ENCODE peak calls at places on chromosomes 6 and 20, in nine cellular contexts. C, W, K, Z, G, O, S, N and D are unnamed samples.

GRCh38 chr6:32980488-32981038 is 12.2 kb downstream of the BRD2 start:
- DNase-seq in C (no peak), W (no peak), K (no peak), Z (no peak), G (no peak), O (no peak), S (no peak), N (no peak), D (no peak)

GRCh38 chr20:10673176-10673830 is 496 bp downstream of the JAG1 start:
- DNase-seq in C (no peak), W (peak; percentile 77), K (no peak), Z (peak; percentile 84), G (no peak), O (peak; percentile 28), S (no peak), N (no peak), D (peak; percentile 78)

GRCh38 chr6:5025911-5026819 is 22.3 kb upstream of the RPP40 start:
- DNase-seq in C (peak; percentile 10), W (peak; percentile 83), K (no peak), Z (no peak), G (peak; percentile 79), O (no peak), S (no peak), N (no peak), D (peak; percentile 79)

GRCh38 chr6:81752969-81753708 is 658 bp upstream of the TENT5A start:
- DNase-seq in C (peak; percentile 99), W (peak; percentile 98), K (peak; percentile 77), Z (peak; percentile 96), G (peak; percentile 90), O (peak; percentile 58), S (peak; percentile 44), N (peak; percentile 81), D (peak; percentile 85)

GRCh38 chr20:63822276-63822696 is 8.8 kb downstream of the ZBTB46 start:
- DNase-seq in C (no peak), W (no peak), K (no peak), Z (no peak), G (no peak), O (no peak), S (no peak), N (no peak), D (no peak)

GRCh38 chr6:27684264-27685211 is 211.6 kb upstream of the ZNF184 start:
- DNase-seq in C (peak; percentile 61), W (no peak), K (no peak), Z (no peak), G (no peak), O (peak; percentile 87), S (peak; percentile 39), N (peak; percentile 82), D (peak; percentile 94)

GRCh38 chr6:20217476-20217855 is 5.2 kb upstream of the MBOAT1 start:
- DNase-seq in C (no peak), W (no peak), K (no peak), Z (no peak), G (no peak), O (no peak), S (no peak), N (no peak), D (peak; percentile 96)

GRCh38 chr6:105346052-105346451 is 56.8 kb downstream of the PREP start:
- DNase-seq in C (no peak), W (no peak), K (no peak), Z (no peak), G (no peak), O (no peak), S (no peak), N (no peak), D (no peak)

GRCh38 chr6:157761331-157761921 is 61.6 kb upstream of the SNX9 start:
- DNase-seq in C (no peak), W (no peak), K (no peak), Z (no peak), G (no peak), O (peak; percentile 78), S (peak; percentile 32), N (no peak), D (no peak)

GRCh38 chr6:75230484-75231325 is 12.9 kb downstream of the COX7A2 start:
- DNase-seq in C (no peak), W (no peak), K (peak; percentile 38), Z (no peak), G (no peak), O (no peak), S (no peak), N (peak; percentile 49), D (peak; percentile 56)

GRCh38 chr20:6611911-6612614 is 155.4 kb upstream of the BMP2 start:
- DNase-seq in C (peak; percentile 5), W (no peak), K (no peak), Z (no peak), G (no peak), O (no peak), S (no peak), N (no peak), D (no peak)

GRCh38 chr6:50589751-50590470 is 123.4 kb upstream of the TFAP2D start:
- DNase-seq in C (no peak), W (no peak), K (no peak), Z (no peak), G (no peak), O (no peak), S (no peak), N (no peak), D (no peak)

GRCh38 chr6:7241709-7242645 is 71.0 kb downstream of the SSR1 start:
- DNase-seq in C (no peak), W (no peak), K (no peak), Z (no peak), G (no peak), O (no peak), S (no peak), N (no peak), D (no peak)

GRCh38 chr6:130202782-130203181 is 20.0 kb downstream of the SAMD3 start:
- DNase-seq in C (no peak), W (no peak), K (no peak), Z (no peak), G (no peak), O (peak; percentile 64), S (no peak), N (no peak), D (no peak)

GRCh38 chr6:29797120-29797519 is 30.5 kb upstream of the HLA-G start:
- DNase-seq in C (no peak), W (no peak), K (peak; percentile 2), Z (no peak), G (no peak), O (no peak), S (no peak), N (no peak), D (no peak)

GRCh38 chr6:89360415-89360999 is 8.0 kb upstream of the UBE2J1 start:
- DNase-seq in C (no peak), W (no peak), K (no peak), Z (no peak), G (no peak), O (no peak), S (no peak), N (no peak), D (no peak)

GRCh38 chr6:143579703-143580102 is 68.2 kb upstream of the FUCA2 start:
- DNase-seq in C (no peak), W (peak; percentile 44), K (peak; percentile 83), Z (no peak), G (peak; percentile 48), O (no peak), S (no peak), N (no peak), D (no peak)